ENCODE peak calls at places on chromosomes 1 and 21, in five cellular contexts. One of them, this sample, is unnamed.

GRCh38 chr1:163652441-163652840 is 330.7 kb downstream of the NUF2 start:
- DNase-seq in mucosa of gallbladder: no peak
- DNase-seq in GM23338: no peak
- DNase-seq in GM13976: no peak
- DNase-seq in right atrium auricular region: no peak
- DNase-seq in this sample: no peak

GRCh38 chr1:107138767-107139445 is 1.9 kb upstream of the NTNG1 start:
- DNase-seq in mucosa of gallbladder: no peak
- DNase-seq in GM23338: peak; percentile 11
- DNase-seq in right atrium auricular region: no peak
- DNase-seq in GM13976: no peak
- DNase-seq in this sample: no peak

GRCh38 chr1:200802042-200802441 is 63.3 kb downstream of the CAMSAP2 start:
- DNase-seq in GM23338: no peak
- DNase-seq in GM13976: no peak
- DNase-seq in mucosa of gallbladder: no peak
- DNase-seq in right atrium auricular region: no peak
- DNase-seq in this sample: no peak

GRCh38 chr1:209406111-209406654 is 177.3 kb upstream of the CAMK1G start:
- DNase-seq in mucosa of gallbladder: no peak
- DNase-seq in right atrium auricular region: no peak
- DNase-seq in GM23338: peak; percentile 22
- DNase-seq in GM13976: no peak
- DNase-seq in this sample: no peak

GRCh38 chr1:226310123-226310540 is 1.2 kb upstream of the LIN9 start:
- DNase-seq in mucosa of gallbladder: no peak
- DNase-seq in GM13976: no peak
- DNase-seq in GM23338: peak; percentile 39
- DNase-seq in right atrium auricular region: no peak
- DNase-seq in this sample: no peak

GRCh38 chr1:173580658-173581057 is 22.2 kb downstream of the SLC9C2 start:
- DNase-seq in GM13976: no peak
- DNase-seq in mucosa of gallbladder: no peak
- DNase-seq in GM23338: no peak
- DNase-seq in right atrium auricular region: no peak
- DNase-seq in this sample: no peak

GRCh38 chr1:233412812-233413211 is 85.3 kb downstream of the MAP3K21 start:
- DNase-seq in right atrium auricular region: no peak
- DNase-seq in GM13976: no peak
- DNase-seq in mucosa of gallbladder: peak; percentile 63
- DNase-seq in GM23338: no peak
- DNase-seq in this sample: no peak

GRCh38 chr21:38295997-38296764 is 39.4 kb downstream of the KCNJ15 start:
- DNase-seq in GM23338: peak; percentile 17
- DNase-seq in right atrium auricular region: no peak
- DNase-seq in mucosa of gallbladder: peak; percentile 36
- DNase-seq in GM13976: no peak
- DNase-seq in this sample: no peak

GRCh38 chr1:221449801-221450470 is 292.0 kb downstream of the DUSP10 start:
- DNase-seq in GM13976: no peak
- DNase-seq in right atrium auricular region: no peak
- DNase-seq in GM23338: no peak
- DNase-seq in mucosa of gallbladder: no peak
- DNase-seq in this sample: no peak

GRCh38 chr1:14435368-14436023 is 163.0 kb upstream of the KAZN start:
- DNase-seq in mucosa of gallbladder: no peak
- DNase-seq in right atrium auricular region: no peak
- DNase-seq in GM23338: peak; percentile 75
- DNase-seq in GM13976: peak; percentile 33
- DNase-seq in this sample: peak; percentile 26

GRCh38 chr1:18468570-18468969 is 12.2 kb upstream of the KLHDC7A start:
- DNase-seq in right atrium auricular region: no peak
- DNase-seq in GM13976: no peak
- DNase-seq in GM23338: no peak
- DNase-seq in mucosa of gallbladder: no peak
- DNase-seq in this sample: no peak

GRCh38 chr1:119732465-119733168 is 20.9 kb downstream of the PHGDH start:
- DNase-seq in right atrium auricular region: no peak
- DNase-seq in mucosa of gallbladder: no peak
- DNase-seq in GM13976: no peak
- DNase-seq in GM23338: no peak
- DNase-seq in this sample: no peak

GRCh38 chr1:24641646-24642151 is 1.4 kb upstream of the SRRM1 start:
- DNase-seq in mucosa of gallbladder: peak; percentile 25
- DNase-seq in right atrium auricular region: no peak
- DNase-seq in GM23338: peak; percentile 41
- DNase-seq in GM13976: peak; percentile 47
- DNase-seq in this sample: no peak

GRCh38 chr1:201119206-201119814 is 7.1 kb upstream of the CACNA1S start:
- DNase-seq in mucosa of gallbladder: peak; percentile 34
- DNase-seq in right atrium auricular region: no peak
- DNase-seq in GM23338: peak; percentile 87
- DNase-seq in GM13976: peak; percentile 68
- DNase-seq in this sample: peak; percentile 79

GRCh38 chr21:45299026-45299863 is 11.6 kb upstream of the POFUT2 start:
- DNase-seq in GM13976: no peak
- DNase-seq in GM23338: no peak
- DNase-seq in right atrium auricular region: peak; percentile 89
- DNase-seq in mucosa of gallbladder: no peak
- DNase-seq in this sample: no peak

GRCh38 chr1:157540852-157541251 is 11.5 kb downstream of the FCRL5 start:
- DNase-seq in right atrium auricular region: no peak
- DNase-seq in mucosa of gallbladder: no peak
- DNase-seq in GM13976: no peak
- DNase-seq in GM23338: no peak
- DNase-seq in this sample: no peak

GRCh38 chr1:26067432-26067911 is at the start of gene TRIM63:
- DNase-seq in GM23338: no peak
- DNase-seq in right atrium auricular region: peak; percentile 68
- DNase-seq in mucosa of gallbladder: no peak
- DNase-seq in GM13976: no peak
- DNase-seq in this sample: no peak

GRCh38 chr1:56446531-56447098 is 132.7 kb downstream of the PLPP3 start:
- DNase-seq in right atrium auricular region: peak; percentile 67
- DNase-seq in GM13976: no peak
- DNase-seq in mucosa of gallbladder: no peak
- DNase-seq in GM23338: no peak
- DNase-seq in this sample: no peak

GRCh38 chr1:154741747-154742495 is 128.2 kb downstream of the KCNN3 start:
- DNase-seq in right atrium auricular region: no peak
- DNase-seq in GM23338: peak; percentile 90
- DNase-seq in GM13976: no peak
- DNase-seq in mucosa of gallbladder: no peak
- DNase-seq in this sample: peak; percentile 41

GRCh38 chr21:34072145-34073031 is 990 bp upstream of the MRPS6 start:
- DNase-seq in GM13976: no peak
- DNase-seq in GM23338: no peak
- DNase-seq in right atrium auricular region: no peak
- DNase-seq in mucosa of gallbladder: peak; percentile 29
- DNase-seq in this sample: no peak

GRCh38 chr21:15430577-15430976 is 299.2 kb upstream of the USP25 start:
- DNase-seq in right atrium auricular region: no peak
- DNase-seq in GM23338: no peak
- DNase-seq in GM13976: no peak
- DNase-seq in mucosa of gallbladder: no peak
- DNase-seq in this sample: no peak

GRCh38 chr1:107842241-107842640 is 122.7 kb downstream of the VAV3 start:
- DNase-seq in GM23338: no peak
- DNase-seq in GM13976: no peak
- DNase-seq in mucosa of gallbladder: no peak
- DNase-seq in right atrium auricular region: no peak
- DNase-seq in this sample: no peak

GRCh38 chr1:209756608-209757445 is 974 bp downstream of the TRAF3IP3 start:
- DNase-seq in right atrium auricular region: no peak
- DNase-seq in GM23338: no peak
- DNase-seq in GM13976: peak; percentile 47
- DNase-seq in mucosa of gallbladder: no peak
- DNase-seq in this sample: no peak

GRCh38 chr1:218673170-218673569 is 328.0 kb downstream of the TGFB2 start:
- DNase-seq in right atrium auricular region: no peak
- DNase-seq in GM23338: no peak
- DNase-seq in mucosa of gallbladder: no peak
- DNase-seq in GM13976: no peak
- DNase-seq in this sample: no peak

GRCh38 chr1:197919523-197920301 is 2.5 kb downstream of the LHX9 start:
- DNase-seq in right atrium auricular region: no peak
- DNase-seq in GM23338: peak; percentile 56
- DNase-seq in mucosa of gallbladder: no peak
- DNase-seq in GM13976: peak; percentile 40
- DNase-seq in this sample: no peak

GRCh38 chr1:1144843-1145546 is 28.7 kb upstream of the TTLL10 start:
- DNase-seq in right atrium auricular region: no peak
- DNase-seq in mucosa of gallbladder: no peak
- DNase-seq in GM13976: no peak
- DNase-seq in GM23338: no peak
- DNase-seq in this sample: no peak

GRCh38 chr1:156664949-156665411 is 12.2 kb downstream of the NES start:
- DNase-seq in right atrium auricular region: peak; percentile 82
- DNase-seq in mucosa of gallbladder: peak; percentile 42
- DNase-seq in GM13976: peak; percentile 84
- DNase-seq in GM23338: peak; percentile 49
- DNase-seq in this sample: no peak

GRCh38 chr1:55089683-55090082 is 50.3 kb downstream of the PCSK9 start:
- DNase-seq in mucosa of gallbladder: no peak
- DNase-seq in GM23338: no peak
- DNase-seq in GM13976: no peak
- DNase-seq in right atrium auricular region: no peak
- DNase-seq in this sample: no peak

GRCh38 chr1:182495693-182496092 is 45.7 kb downstream of the RGSL1 start:
- DNase-seq in GM13976: no peak
- DNase-seq in mucosa of gallbladder: no peak
- DNase-seq in GM23338: no peak
- DNase-seq in right atrium auricular region: no peak
- DNase-seq in this sample: no peak

GRCh38 chr21:32878654-32879053 is 107.1 kb upstream of the PAXBP1 start:
- DNase-seq in GM13976: no peak
- DNase-seq in right atrium auricular region: no peak
- DNase-seq in mucosa of gallbladder: no peak
- DNase-seq in GM23338: peak; percentile 16
- DNase-seq in this sample: no peak

GRCh38 chr1:52914463-52914862 is 7.1 kb downstream of the ECHDC2 start:
- DNase-seq in mucosa of gallbladder: no peak
- DNase-seq in GM23338: no peak
- DNase-seq in GM13976: no peak
- DNase-seq in right atrium auricular region: no peak
- DNase-seq in this sample: no peak

GRCh38 chr1:217133958-217134856 is 411.0 kb upstream of the ESRRG start:
- DNase-seq in GM13976: peak; percentile 19
- DNase-seq in right atrium auricular region: no peak
- DNase-seq in mucosa of gallbladder: no peak
- DNase-seq in GM23338: peak; percentile 63
- DNase-seq in this sample: no peak

This sample was measured in HuH-7.5.